ENCODE peak calls at places on chromosome 17, in eight cellular contexts. E is kidney, C is HCT116, W is skeletal muscle cell, K is astrocyte of the spinal cord, S is breast epithelium, L is cardiac muscle cell, Z is HAP-1. B is an unnamed sample.

GRCh38 chr17:78840780-78841611 is at the start of gene USP36:
- DNase-seq in E (peak; percentile 100), C (peak; percentile 100), W (peak; percentile 97), K (peak; percentile 99), S (peak; percentile 99), L (peak; percentile 100), Z (peak; percentile 99), B (peak; percentile 99)

GRCh38 chr17:8829036-8829941 is 30.1 kb upstream of the MFSD6L start:
- DNase-seq in E (no peak), C (no peak), W (no peak), K (no peak), S (no peak), L (no peak), Z (no peak), B (no peak)

GRCh38 chr17:73503560-73503959 is 140.7 kb downstream of the SDK2 start:
- DNase-seq in E (peak; percentile 17), C (no peak), W (no peak), K (no peak), S (no peak), L (no peak), Z (no peak), B (no peak)

GRCh38 chr17:55632893-55633292 is 89.8 kb downstream of the TMEM100 start:
- DNase-seq in E (no peak), C (no peak), W (no peak), K (peak; percentile 25), S (no peak), L (no peak), Z (no peak), B (no peak)

GRCh38 chr17:70172921-70173320 is 3.6 kb downstream of the KCNJ2 start:
- DNase-seq in E (no peak), C (no peak), W (no peak), K (peak; percentile 40), S (no peak), L (no peak), Z (no peak), B (no peak)

GRCh38 chr17:57245786-57246185 is 10.5 kb upstream of the MSI2 start:
- DNase-seq in E (no peak), C (no peak), W (no peak), K (no peak), S (no peak), L (no peak), Z (no peak), B (no peak)

GRCh38 chr17:76461765-76462555 is 5.4 kb upstream of the AANAT start:
- DNase-seq in E (peak; percentile 29), C (no peak), W (no peak), K (no peak), S (no peak), L (no peak), Z (no peak), B (no peak)

GRCh38 chr17:79340771-79341528 is 266.3 kb downstream of the ENGASE start:
- DNase-seq in E (peak; percentile 31), C (no peak), W (no peak), K (no peak), S (no peak), L (no peak), Z (no peak), B (no peak)

GRCh38 chr17:29590261-29590978 is 972 bp upstream of the GIT1 start:
- DNase-seq in E (no peak), C (peak; percentile 13), W (no peak), K (peak; percentile 53), S (no peak), L (no peak), Z (no peak), B (peak; percentile 82)

GRCh38 chr17:81814748-81815645 is 11.0 kb downstream of the GCGR start:
- DNase-seq in E (peak; percentile 93), C (no peak), W (no peak), K (no peak), S (no peak), L (no peak), Z (no peak), B (no peak)

GRCh38 chr17:77437017-77437416 is 296.2 kb downstream of the SEC14L1 start:
- DNase-seq in E (no peak), C (no peak), W (peak; percentile 89), K (peak; percentile 78), S (no peak), L (no peak), Z (no peak), B (peak; percentile 55)

GRCh38 chr17:50020841-50021599 is 26.0 kb upstream of the DLX3 start:
- DNase-seq in E (no peak), C (no peak), W (no peak), K (no peak), S (no peak), L (no peak), Z (no peak), B (no peak)

GRCh38 chr17:41959336-41960095 is 7.1 kb upstream of the CNP start:
- DNase-seq in E (peak; percentile 72), C (peak; percentile 27), W (no peak), K (peak; percentile 50), S (no peak), L (peak; percentile 63), Z (peak; percentile 56), B (peak; percentile 73)

GRCh38 chr17:11140028-11140427 is 101.0 kb upstream of the SHISA6 start:
- DNase-seq in E (no peak), C (no peak), W (no peak), K (no peak), S (no peak), L (no peak), Z (no peak), B (no peak)

GRCh38 chr17:52170963-52171572 is 12.6 kb upstream of the CA10 start:
- DNase-seq in E (no peak), C (no peak), W (no peak), K (no peak), S (no peak), L (peak; percentile 55), Z (peak; percentile 33), B (peak; percentile 1)
- H3K4me3 ChIP-seq in E (no peak overlapping the region), C (no peak overlapping the region), W (no peak overlapping the region), K (no peak overlapping the region), S (no peak overlapping the region), L (no peak overlapping the region), Z (no peak overlapping the region), B (no peak overlapping the region)

DNA sequence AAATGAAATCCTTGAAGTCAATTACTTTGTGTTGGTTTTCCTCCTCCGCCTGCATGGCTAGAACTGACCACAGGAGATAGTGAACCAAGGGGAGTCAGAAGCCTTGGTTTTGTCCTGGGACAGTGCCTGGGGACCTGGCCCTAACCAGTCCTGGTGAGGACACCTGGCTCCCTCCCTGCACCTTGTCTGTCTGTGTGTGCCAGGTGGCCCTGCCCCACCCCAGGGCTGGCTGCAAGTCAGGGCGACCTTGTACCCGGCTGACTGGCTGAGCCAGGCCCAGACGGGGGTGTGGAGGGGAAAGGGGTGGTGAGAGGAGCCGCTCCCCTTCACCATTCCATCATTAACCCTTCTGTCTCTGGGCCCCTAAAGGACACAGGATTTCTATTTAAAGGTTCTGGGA is 3.4 kb downstream of the RAPGEFL1 start:
- DNase-seq in E (no peak), C (no peak), W (no peak), K (no peak), S (peak; percentile 39), L (no peak), Z (no peak), B (no peak)
- H3K4me3 ChIP-seq in E (no peak overlapping the region), C (no peak overlapping the region), W (no peak overlapping the region), K (no peak overlapping the region), S (no peak overlapping the region), L (no peak overlapping the region), Z (no peak overlapping the region), B (no peak overlapping the region)

GRCh38 chr17:74532115-74532514 is 840 bp upstream of the CD300LB start:
- DNase-seq in E (no peak), C (no peak), W (no peak), K (no peak), S (peak; percentile 17), L (no peak), Z (peak; percentile 74), B (no peak)
- H3K4me3 ChIP-seq in E (no peak overlapping the region), C (no peak overlapping the region), W (no peak overlapping the region), K (no peak overlapping the region), S (no peak overlapping the region), L (no peak overlapping the region), Z (peak overlapping the region; percentile 23), B (no peak overlapping the region)

GRCh38 chr17:39799395-39799794 is 61.7 kb downstream of the GRB7 start:
- DNase-seq in E (no peak), C (no peak), W (no peak), K (no peak), S (no peak), L (no peak), Z (no peak), B (no peak)

GRCh38 chr17:39804839-39805238 is 59.3 kb downstream of the IKZF3 start:
- DNase-seq in E (no peak), C (no peak), W (no peak), K (no peak), S (no peak), L (no peak), Z (no peak), B (no peak)

GRCh38 chr17:39800540-39800939 is 62.8 kb downstream of the GRB7 start:
- DNase-seq in E (no peak), C (no peak), W (no peak), K (no peak), S (no peak), L (no peak), Z (no peak), B (no peak)

DNA sequence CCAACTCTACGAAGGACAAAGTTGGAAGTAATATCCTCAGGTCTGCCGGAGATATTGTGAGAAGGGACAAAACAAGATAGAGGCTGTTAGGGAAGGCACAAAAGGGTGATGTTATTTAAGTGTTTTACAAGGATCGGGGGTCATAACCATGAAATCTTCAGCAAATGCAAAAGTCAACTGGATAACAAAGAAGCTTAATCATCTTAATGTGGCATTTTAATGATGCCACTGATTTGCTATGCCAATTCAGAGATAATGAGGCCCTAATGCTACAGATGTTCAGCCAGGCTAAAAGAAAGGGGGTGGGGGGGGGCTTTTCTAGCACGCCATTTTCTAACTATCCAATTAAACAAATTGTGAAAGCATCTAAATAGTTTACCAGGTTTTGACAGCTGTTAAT is 63.1 kb downstream of the IKZF3 start:
- DNase-seq in E (no peak), C (no peak), W (no peak), K (no peak), S (no peak), L (no peak), Z (no peak), B (no peak)
- H3K4me3 ChIP-seq in E (no peak overlapping the region), C (no peak overlapping the region), W (no peak overlapping the region), K (no peak overlapping the region), S (no peak overlapping the region), L (no peak overlapping the region), Z (no peak overlapping the region), B (no peak overlapping the region)

GRCh38 chr17:1713160-1713877 is 3.1 kb upstream of the TLCD2 start:
- DNase-seq in E (no peak), C (no peak), W (no peak), K (no peak), S (no peak), L (no peak), Z (no peak), B (no peak)
- H3K4me3 ChIP-seq in E (peak overlapping the region; percentile 66), C (no peak overlapping the region), W (peak overlapping the region; percentile 81), K (peak overlapping the region; percentile 93), S (peak overlapping the region; percentile 100), L (no peak overlapping the region), Z (no peak overlapping the region), B (peak overlapping the region; percentile 61)

DNA sequence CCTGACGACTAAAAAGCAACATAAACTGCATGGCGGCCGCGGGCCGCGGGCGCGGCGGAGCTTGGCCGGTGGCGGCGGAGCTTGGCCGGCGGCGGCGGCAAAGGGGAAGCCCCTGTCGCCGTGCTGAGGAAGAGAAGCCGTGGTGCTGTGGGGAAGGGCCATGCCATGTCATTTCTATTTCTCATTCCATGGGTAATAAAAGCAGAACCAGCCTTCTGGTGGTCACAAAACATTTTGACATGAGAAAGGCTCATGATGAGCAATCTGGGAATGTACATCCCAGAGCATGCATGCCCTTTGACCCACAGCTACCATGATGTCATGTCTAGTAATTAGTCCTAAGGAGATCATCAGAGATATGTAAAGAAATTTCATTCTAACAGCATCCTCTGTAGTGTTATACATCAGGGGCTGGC is 23.9 kb upstream of the HEATR6 start:
- DNase-seq in E (no peak), C (no peak), W (peak; percentile 47), K (peak; percentile 32), S (no peak), L (no peak), Z (peak; percentile 44), B (peak; percentile 74)
- H3K4me3 ChIP-seq in E (no peak overlapping the region), C (no peak overlapping the region), W (no peak overlapping the region), K (no peak overlapping the region), S (no peak overlapping the region), L (no peak overlapping the region), Z (no peak overlapping the region), B (peak overlapping the region; percentile 30)